ENCODE peak calls at places on chromosomes 16 and 17, in eight cellular contexts. One of them, this sample, is unnamed.

GRCh38 chr17:74179576-74179975 is 23.9 kb upstream of the RPL38 start:
- DNase-seq in activated B cell treated with CpG ODN at 0.5 μM for 24 hours: no peak
- DNase-seq in astrocyte of the spinal cord: no peak
- DNase-seq in GM13977: no peak
- DNase-seq in pancreas: no peak
- DNase-seq in endothelial cell: no peak
- DNase-seq in AG10803: no peak
- DNase-seq in astrocyte of the cerebellum: no peak
- DNase-seq in this sample: no peak

GRCh38 chr16:55490301-55490700 is 11.3 kb downstream of the MMP2 start:
- DNase-seq in astrocyte of the cerebellum: no peak
- DNase-seq in GM13977: no peak
- DNase-seq in endothelial cell: no peak
- DNase-seq in activated B cell treated with CpG ODN at 0.5 μM for 24 hours: no peak
- DNase-seq in pancreas: no peak
- DNase-seq in astrocyte of the spinal cord: no peak
- DNase-seq in AG10803: no peak
- DNase-seq in this sample: no peak

GRCh38 chr16:48231675-48232214 is 12.4 kb upstream of the LONP2 start:
- DNase-seq in pancreas: peak
- DNase-seq in astrocyte of the spinal cord: peak
- DNase-seq in endothelial cell: peak
- DNase-seq in activated B cell treated with CpG ODN at 0.5 μM for 24 hours: no peak
- DNase-seq in AG10803: peak
- DNase-seq in astrocyte of the cerebellum: peak
- DNase-seq in GM13977: peak
- DNase-seq in this sample: no peak

GRCh38 chr16:80976946-80977345 is 29.7 kb downstream of the CMC2 start:
- DNase-seq in astrocyte of the spinal cord: no peak
- DNase-seq in endothelial cell: no peak
- DNase-seq in pancreas: no peak
- DNase-seq in GM13977: no peak
- DNase-seq in activated B cell treated with CpG ODN at 0.5 μM for 24 hours: no peak
- DNase-seq in astrocyte of the cerebellum: no peak
- DNase-seq in AG10803: no peak
- DNase-seq in this sample: no peak

GRCh38 chr17:43755389-43755875 is 3.2 kb downstream of the SOST start:
- DNase-seq in GM13977: no peak
- DNase-seq in astrocyte of the cerebellum: no peak
- DNase-seq in activated B cell treated with CpG ODN at 0.5 μM for 24 hours: no peak
- DNase-seq in astrocyte of the spinal cord: no peak
- DNase-seq in AG10803: no peak
- DNase-seq in endothelial cell: peak
- DNase-seq in pancreas: no peak
- DNase-seq in this sample: no peak

GRCh38 chr16:72066747-72067146 is 3.7 kb downstream of the HPR start:
- DNase-seq in endothelial cell: peak
- DNase-seq in astrocyte of the spinal cord: peak
- DNase-seq in pancreas: peak
- DNase-seq in astrocyte of the cerebellum: peak
- DNase-seq in activated B cell treated with CpG ODN at 0.5 μM for 24 hours: no peak
- DNase-seq in AG10803: peak
- DNase-seq in GM13977: peak
- DNase-seq in this sample: no peak

GRCh38 chr16:54160252-54160860 is 126.2 kb downstream of the IRX3 start:
- DNase-seq in astrocyte of the spinal cord: no peak
- DNase-seq in astrocyte of the cerebellum: no peak
- DNase-seq in endothelial cell: no peak
- DNase-seq in pancreas: no peak
- DNase-seq in activated B cell treated with CpG ODN at 0.5 μM for 24 hours: no peak
- DNase-seq in AG10803: no peak
- DNase-seq in GM13977: no peak
- DNase-seq in this sample: no peak

GRCh38 chr17:7552621-7553051 is 3.8 kb downstream of the TNFSF12 start:
- DNase-seq in endothelial cell: no peak
- DNase-seq in activated B cell treated with CpG ODN at 0.5 μM for 24 hours: no peak
- DNase-seq in AG10803: no peak
- DNase-seq in astrocyte of the cerebellum: no peak
- DNase-seq in astrocyte of the spinal cord: no peak
- DNase-seq in GM13977: peak
- DNase-seq in pancreas: no peak
- DNase-seq in this sample: no peak

GRCh38 chr17:73057196-73057595 is 35.3 kb downstream of the SLC39A11 start:
- DNase-seq in AG10803: no peak
- DNase-seq in activated B cell treated with CpG ODN at 0.5 μM for 24 hours: no peak
- DNase-seq in pancreas: no peak
- DNase-seq in GM13977: no peak
- DNase-seq in astrocyte of the cerebellum: no peak
- DNase-seq in astrocyte of the spinal cord: no peak
- DNase-seq in endothelial cell: no peak
- DNase-seq in this sample: no peak

GRCh38 chr16:5900046-5900445 is 802.5 kb upstream of the EEF2KMT start:
- DNase-seq in endothelial cell: no peak
- DNase-seq in pancreas: no peak
- DNase-seq in astrocyte of the spinal cord: no peak
- DNase-seq in astrocyte of the cerebellum: no peak
- DNase-seq in AG10803: no peak
- DNase-seq in GM13977: no peak
- DNase-seq in activated B cell treated with CpG ODN at 0.5 μM for 24 hours: no peak
- DNase-seq in this sample: no peak

DNA sequence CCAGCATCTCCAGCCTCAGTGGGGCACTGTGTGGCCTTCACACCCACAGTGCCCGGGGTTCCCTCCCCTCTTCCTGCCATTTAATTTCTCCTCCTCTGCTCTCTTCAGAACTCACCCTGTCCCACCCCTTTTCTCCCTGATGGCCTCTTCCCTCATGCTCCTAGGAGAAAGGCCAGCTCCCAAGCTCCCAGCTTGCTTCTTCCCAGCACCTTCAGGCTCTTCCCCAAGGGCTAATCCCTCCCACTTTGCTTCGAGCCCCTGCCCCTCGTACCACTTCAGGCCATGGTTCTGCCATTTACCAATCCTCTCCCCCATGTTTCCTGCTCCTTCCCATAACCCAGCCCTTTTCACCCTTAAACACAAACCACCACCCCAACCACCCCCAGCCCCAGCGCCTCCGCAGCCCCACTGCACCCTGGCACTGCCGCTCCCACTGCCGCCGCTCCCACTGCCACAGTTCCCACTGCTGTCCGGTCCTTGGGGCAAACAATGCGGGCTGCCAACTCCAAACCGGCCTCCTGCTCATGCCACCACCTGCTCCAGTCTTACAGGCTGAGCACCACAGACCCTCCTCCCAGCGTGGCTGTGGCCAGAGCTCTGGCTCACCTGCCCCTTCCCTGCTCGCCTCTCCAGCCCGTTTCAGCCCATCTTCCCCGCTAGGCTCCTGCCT is 28.6 kb downstream of the ADAM11 start:
- DNase-seq in endothelial cell: no peak
- DNase-seq in AG10803: no peak
- DNase-seq in activated B cell treated with CpG ODN at 0.5 μM for 24 hours: no peak
- DNase-seq in astrocyte of the spinal cord: no peak
- DNase-seq in GM13977: no peak
- DNase-seq in astrocyte of the cerebellum: no peak
- DNase-seq in pancreas: no peak
- DNase-seq in this sample: no peak
- TF ChIP-seq CTCF in endothelial cell: no peak
- TF ChIP-seq CTCF in AG10803: no peak
- TF ChIP-seq CTCF in activated B cell treated with CpG ODN at 0.5 μM for 24 hours: no peak
- TF ChIP-seq CTCF in astrocyte of the spinal cord: no peak
- TF ChIP-seq CTCF in GM13977: no peak
- TF ChIP-seq CTCF in astrocyte of the cerebellum: no peak
- TF ChIP-seq CTCF in pancreas: no peak
- TF ChIP-seq CTCF in this sample: no peak

DNA sequence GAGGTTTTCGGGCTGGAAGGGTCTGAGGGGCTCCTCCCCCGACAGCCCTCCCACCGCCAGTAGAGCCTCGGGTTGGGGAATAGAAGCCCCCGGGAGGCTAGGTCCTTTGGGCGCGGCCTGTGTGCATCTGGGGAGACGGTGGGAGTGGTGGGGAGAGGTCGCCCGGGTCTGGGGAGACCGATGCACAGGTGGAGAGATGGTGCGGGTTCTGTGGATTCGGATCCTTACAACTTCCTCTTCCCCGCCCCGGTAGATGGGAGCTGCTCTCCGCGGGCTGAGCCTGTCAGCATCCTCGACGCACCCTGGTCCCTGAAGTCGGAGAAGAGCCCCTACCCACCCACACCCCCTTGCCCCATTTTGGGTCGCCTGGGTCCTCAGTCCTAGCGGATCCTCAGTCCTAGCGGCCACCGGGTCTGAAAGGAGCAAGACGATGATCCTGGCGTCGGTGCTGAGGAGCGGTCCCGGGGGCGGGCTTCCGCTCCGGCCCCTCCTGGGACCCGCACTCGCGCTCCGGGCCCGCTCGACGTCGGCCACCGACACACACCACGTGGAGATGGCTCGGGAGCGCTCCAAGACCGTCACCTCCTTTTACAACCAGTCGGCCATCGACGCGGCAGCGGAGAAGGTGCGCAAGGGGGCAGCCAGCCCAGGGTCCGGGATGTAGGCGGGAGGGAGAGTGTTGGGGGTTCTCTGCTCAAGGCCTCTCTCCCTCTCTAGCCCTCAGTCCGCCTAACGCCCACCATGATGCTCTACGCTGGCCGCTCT is 790 bp downstream of the BCKDK start:
- DNase-seq in astrocyte of the spinal cord: no peak
- DNase-seq in pancreas: peak
- DNase-seq in endothelial cell: no peak
- DNase-seq in GM13977: no peak
- DNase-seq in astrocyte of the cerebellum: no peak
- DNase-seq in AG10803: no peak
- DNase-seq in activated B cell treated with CpG ODN at 0.5 μM for 24 hours: no peak
- DNase-seq in this sample: no peak
- TF ChIP-seq CTCF in astrocyte of the spinal cord: no peak
- TF ChIP-seq CTCF in pancreas: no peak
- TF ChIP-seq CTCF in endothelial cell: no peak
- TF ChIP-seq CTCF in GM13977: no peak
- TF ChIP-seq CTCF in astrocyte of the cerebellum: no peak
- TF ChIP-seq CTCF in AG10803: no peak
- TF ChIP-seq CTCF in activated B cell treated with CpG ODN at 0.5 μM for 24 hours: no peak
- TF ChIP-seq CTCF in this sample: no peak

GRCh38 chr17:44917456-44917855 is 2.2 kb upstream of the GFAP start:
- DNase-seq in endothelial cell: no peak
- DNase-seq in activated B cell treated with CpG ODN at 0.5 μM for 24 hours: no peak
- DNase-seq in AG10803: no peak
- DNase-seq in pancreas: no peak
- DNase-seq in astrocyte of the cerebellum: no peak
- DNase-seq in GM13977: no peak
- DNase-seq in astrocyte of the spinal cord: no peak
- DNase-seq in this sample: no peak

GRCh38 chr17:44916059-44916780 is 920 bp upstream of the GFAP start:
- DNase-seq in astrocyte of the spinal cord: no peak
- DNase-seq in astrocyte of the cerebellum: no peak
- DNase-seq in endothelial cell: no peak
- DNase-seq in AG10803: peak
- DNase-seq in activated B cell treated with CpG ODN at 0.5 μM for 24 hours: no peak
- DNase-seq in GM13977: no peak
- DNase-seq in pancreas: no peak
- DNase-seq in this sample: no peak

GRCh38 chr17:44918006-44918405 is 2.7 kb upstream of the GFAP start:
- DNase-seq in astrocyte of the cerebellum: no peak
- DNase-seq in activated B cell treated with CpG ODN at 0.5 μM for 24 hours: no peak
- DNase-seq in AG10803: no peak
- DNase-seq in pancreas: no peak
- DNase-seq in GM13977: no peak
- DNase-seq in endothelial cell: no peak
- DNase-seq in astrocyte of the spinal cord: no peak
- DNase-seq in this sample: no peak

GRCh38 chr17:44915727-44916058 is 393 bp upstream of the GFAP start:
- DNase-seq in AG10803: no peak
- DNase-seq in pancreas: no peak
- DNase-seq in astrocyte of the cerebellum: no peak
- DNase-seq in activated B cell treated with CpG ODN at 0.5 μM for 24 hours: no peak
- DNase-seq in endothelial cell: no peak
- DNase-seq in astrocyte of the spinal cord: no peak
- DNase-seq in GM13977: no peak
- DNase-seq in this sample: no peak

GRCh38 chr17:44916781-44917241 is 1.5 kb upstream of the GFAP start:
- DNase-seq in endothelial cell: no peak
- DNase-seq in AG10803: peak
- DNase-seq in astrocyte of the spinal cord: peak
- DNase-seq in astrocyte of the cerebellum: no peak
- DNase-seq in GM13977: no peak
- DNase-seq in pancreas: peak
- DNase-seq in activated B cell treated with CpG ODN at 0.5 μM for 24 hours: no peak
- DNase-seq in this sample: no peak
- TF ChIP-seq CTCF in endothelial cell: no peak
- TF ChIP-seq CTCF in AG10803: peak
- TF ChIP-seq CTCF in astrocyte of the spinal cord: peak
- TF ChIP-seq CTCF in astrocyte of the cerebellum: peak
- TF ChIP-seq CTCF in GM13977: no peak
- TF ChIP-seq CTCF in pancreas: no peak
- TF ChIP-seq CTCF in activated B cell treated with CpG ODN at 0.5 μM for 24 hours: no peak
- TF ChIP-seq CTCF in this sample: no peak

GRCh38 chr17:31534223-31534888 is 142.9 kb downstream of the RAB11FIP4 start:
- DNase-seq in AG10803: peak
- DNase-seq in endothelial cell: no peak
- DNase-seq in astrocyte of the spinal cord: no peak
- DNase-seq in astrocyte of the cerebellum: no peak
- DNase-seq in pancreas: no peak
- DNase-seq in GM13977: no peak
- DNase-seq in activated B cell treated with CpG ODN at 0.5 μM for 24 hours: no peak
- DNase-seq in this sample: no peak

GRCh38 chr17:31535581-31535981 is 144.1 kb downstream of the RAB11FIP4 start:
- DNase-seq in AG10803: no peak
- DNase-seq in endothelial cell: no peak
- DNase-seq in astrocyte of the spinal cord: no peak
- DNase-seq in activated B cell treated with CpG ODN at 0.5 μM for 24 hours: peak
- DNase-seq in astrocyte of the cerebellum: no peak
- DNase-seq in GM13977: peak
- DNase-seq in pancreas: no peak
- DNase-seq in this sample: no peak

GRCh38 chr17:31532161-31532515 is 140.7 kb downstream of the RAB11FIP4 start:
- DNase-seq in astrocyte of the spinal cord: no peak
- DNase-seq in AG10803: no peak
- DNase-seq in endothelial cell: no peak
- DNase-seq in astrocyte of the cerebellum: no peak
- DNase-seq in GM13977: no peak
- DNase-seq in activated B cell treated with CpG ODN at 0.5 μM for 24 hours: no peak
- DNase-seq in pancreas: no peak
- DNase-seq in this sample: no peak

GRCh38 chr17:31532526-31532925 is 141.1 kb downstream of the RAB11FIP4 start:
- DNase-seq in AG10803: no peak
- DNase-seq in GM13977: no peak
- DNase-seq in activated B cell treated with CpG ODN at 0.5 μM for 24 hours: no peak
- DNase-seq in endothelial cell: no peak
- DNase-seq in astrocyte of the cerebellum: no peak
- DNase-seq in pancreas: no peak
- DNase-seq in astrocyte of the spinal cord: no peak
- DNase-seq in this sample: no peak

DNA sequence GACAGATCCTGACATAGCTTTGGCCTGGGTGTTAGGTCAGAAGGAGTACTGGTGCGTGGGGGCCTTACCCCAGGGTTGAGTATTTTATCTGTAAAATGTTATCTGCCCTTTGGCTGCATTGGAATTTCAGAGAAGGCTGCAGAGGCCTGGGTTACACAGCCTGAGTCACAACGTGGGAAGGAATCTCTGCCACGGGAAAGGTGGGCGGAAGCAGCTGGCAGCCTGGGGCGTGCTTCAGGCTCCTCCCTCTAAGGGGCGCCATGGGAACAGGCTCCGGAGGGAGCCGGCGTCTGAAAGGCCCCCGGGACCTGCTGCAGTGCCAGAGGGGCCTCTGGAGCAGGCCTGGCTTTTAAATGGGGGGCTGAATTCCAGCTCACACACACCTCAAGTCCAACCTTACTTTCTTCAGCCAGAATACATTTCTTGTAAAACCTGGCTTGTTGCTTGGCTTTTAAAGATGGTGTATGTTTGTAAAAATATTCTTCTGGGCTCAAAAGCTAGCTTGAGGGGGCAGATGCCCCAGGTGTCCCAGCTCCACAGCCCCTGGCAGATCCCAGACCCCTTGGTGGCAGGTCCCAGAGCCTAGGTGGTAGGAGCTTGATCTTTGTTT is 142.2 kb downstream of the RAB11FIP4 start:
- DNase-seq in AG10803: peak
- DNase-seq in endothelial cell: peak
- DNase-seq in pancreas: peak
- DNase-seq in GM13977: peak
- DNase-seq in activated B cell treated with CpG ODN at 0.5 μM for 24 hours: no peak
- DNase-seq in astrocyte of the cerebellum: no peak
- DNase-seq in astrocyte of the spinal cord: peak
- DNase-seq in this sample: no peak
- TF ChIP-seq CTCF in AG10803: peak
- TF ChIP-seq CTCF in endothelial cell: peak
- TF ChIP-seq CTCF in pancreas: no peak
- TF ChIP-seq CTCF in GM13977: peak
- TF ChIP-seq CTCF in activated B cell treated with CpG ODN at 0.5 μM for 24 hours: no peak
- TF ChIP-seq CTCF in astrocyte of the cerebellum: peak
- TF ChIP-seq CTCF in astrocyte of the spinal cord: peak
- TF ChIP-seq CTCF in this sample: peak